ENCODE peak calls at places on chromosomes 16 and 17, in five cellular contexts. T is AG09319, K is RWPE1, H is mammary epithelial cell, A is uterus. W is an unnamed sample.

GRCh38 chr17:859461-860195 is 77.5 kb downstream of the MRM3 start:
- DNase-seq in T (no peak), K (peak), H (no peak), A (peak), W (peak)

GRCh38 chr16:67865318-67865717 is 7.5 kb upstream of the EDC4 start:
- DNase-seq in T (no peak), K (no peak), H (peak), A (no peak), W (peak)

GRCh38 chr17:59287887-59288286 is 43.6 kb upstream of the YPEL2 start:
- DNase-seq in T (no peak), K (no peak), H (no peak), A (no peak), W (no peak)

GRCh38 chr16:53672461-53672860 is 31.2 kb downstream of the RPGRIP1L start:
- DNase-seq in T (no peak), K (no peak), H (no peak), A (no peak), W (peak)

GRCh38 chr17:79608729-79609039 is 2.2 kb downstream of the RBFOX3 start:
- DNase-seq in T (no peak), K (no peak), H (no peak), A (no peak), W (no peak)

GRCh38 chr16:1913327-1914083 is 4.7 kb downstream of the HS3ST6 start:
- DNase-seq in T (no peak), K (peak), H (peak), A (no peak), W (peak)

GRCh38 chr16:57826706-57827625 is 24.7 kb upstream of the KIFC3 start:
- DNase-seq in T (no peak), K (no peak), H (no peak), A (no peak), W (no peak)

GRCh38 chr17:11705111-11705510 is 106.8 kb downstream of the DNAH9 start:
- DNase-seq in T (no peak), K (peak), H (no peak), A (no peak), W (no peak)

GRCh38 chr17:40817103-40817682 is 5.2 kb downstream of the KRT10 start:
- DNase-seq in T (no peak), K (no peak), H (no peak), A (no peak), W (no peak)

GRCh38 chr17:8151641-8152111 is 528 bp downstream of the PER1 start:
- DNase-seq in T (no peak), K (no peak), H (peak), A (peak), W (peak)

GRCh38 chr16:58462997-58463891 is 36.7 kb upstream of the NDRG4 start:
- DNase-seq in T (no peak), K (no peak), H (no peak), A (no peak), W (no peak)

GRCh38 chr17:57948555-57949420 is 6.4 kb downstream of the CUEDC1 start:
- DNase-seq in T (no peak), K (peak), H (peak), A (peak), W (peak)

GRCh38 chr16:68074850-68075249 is 10.3 kb upstream of the NFATC3 start:
- DNase-seq in T (no peak), K (no peak), H (no peak), A (no peak), W (no peak)

GRCh38 chr17:70128727-70129238 is 40.5 kb upstream of the KCNJ2 start:
- DNase-seq in T (no peak), K (no peak), H (no peak), A (no peak), W (no peak)

GRCh38 chr16:88741368-88741767 is 35.1 kb downstream of the CTU2 start:
- DNase-seq in T (no peak), K (no peak), H (no peak), A (no peak), W (no peak)

GRCh38 chr16:54287018-54287757 is 601 bp upstream of the IRX3 start:
- DNase-seq in T (no peak), K (peak), H (no peak), A (no peak), W (no peak)

GRCh38 chr17:15928286-15928785 is 16.6 kb upstream of the ADORA2B start:
- DNase-seq in T (no peak), K (no peak), H (no peak), A (no peak), W (no peak)

GRCh38 chr17:48002208-48002919 is 31.5 kb downstream of the CDK5RAP3 start:
- DNase-seq in T (peak), K (peak), H (peak), A (no peak), W (peak)

GRCh38 chr16:5056347-5056746 is 9.4 kb downstream of the C16orf89 start:
- DNase-seq in T (no peak), K (no peak), H (no peak), A (no peak), W (peak)

GRCh38 chr17:68383443-68384321 is 73.6 kb downstream of the WIPI1 start:
- DNase-seq in T (peak), K (no peak), H (peak), A (peak), W (no peak)

GRCh38 chr17:50621562-50621961 is 13.1 kb upstream of the ABCC3 start:
- DNase-seq in T (no peak), K (no peak), H (no peak), A (no peak), W (peak)

GRCh38 chr16:11001611-11002010 is 57.2 kb downstream of the CLEC16A start:
- DNase-seq in T (no peak), K (no peak), H (no peak), A (no peak), W (no peak)

GRCh38 chr16:89505204-89506112 is 2.7 kb upstream of the SPG7 start:
- DNase-seq in T (no peak), K (peak), H (peak), A (peak), W (peak)

GRCh38 chr16:65116818-65117430 is 4.9 kb downstream of the CDH11 start:
- DNase-seq in T (no peak), K (no peak), H (no peak), A (no peak), W (no peak)

GRCh38 chr16:69313469-69313868 is 2.3 kb downstream of the VPS4A start:
- DNase-seq in T (no peak), K (no peak), H (no peak), A (no peak), W (no peak)

GRCh38 chr17:3889613-3890012 is 3.2 kb downstream of the CAMKK1 start:
- DNase-seq in T (no peak), K (no peak), H (no peak), A (no peak), W (no peak)

GRCh38 chr17:78137392-78138203 is 7.0 kb downstream of the TMC8 start:
- DNase-seq in T (no peak), K (no peak), H (no peak), A (no peak), W (no peak)

GRCh38 chr16:81583893-81584705 is 139.5 kb downstream of the CMIP start:
- DNase-seq in T (no peak), K (peak), H (peak), A (no peak), W (peak)

GRCh38 chr17:64661981-64662773 is at the start of gene SMURF2:
- DNase-seq in T (no peak), K (peak), H (peak), A (peak), W (peak)

GRCh38 chr17:77741109-77741508 is 217.4 kb upstream of the TNRC6C start:
- DNase-seq in T (no peak), K (no peak), H (no peak), A (no peak), W (no peak)

GRCh38 chr17:76270127-76270592 is 5.0 kb downstream of the UBALD2 start:
- DNase-seq in T (no peak), K (no peak), H (no peak), A (no peak), W (no peak)

GRCh38 chr17:40495140-40495539 is 6.3 kb downstream of the TNS4 start:
- DNase-seq in T (no peak), K (no peak), H (no peak), A (no peak), W (no peak)

GRCh38 chr16:79104567-79104966 is 496.0 kb downstream of the MAF start:
- DNase-seq in T (no peak), K (no peak), H (no peak), A (no peak), W (no peak)

GRCh38 chr17:80116923-80117380 is 15.6 kb downstream of the GAA start:
- DNase-seq in T (no peak), K (no peak), H (no peak), A (no peak), W (no peak)

GRCh38 chr17:56908061-56908542 is 5.7 kb downstream of the TRIM25 start:
- DNase-seq in T (no peak), K (no peak), H (no peak), A (no peak), W (no peak)

GRCh38 chr17:78146471-78146869 is 285 bp downstream of the C17orf99 start:
- DNase-seq in T (no peak), K (no peak), H (no peak), A (no peak), W (no peak)

GRCh38 chr16:75238853-75239371 is 12.5 kb downstream of the BCAR1 start:
- DNase-seq in T (no peak), K (no peak), H (no peak), A (no peak), W (no peak)
- TF ChIP-seq CTCF in T (peak), K (no peak), H (peak), A (no peak), W (peak)

GRCh38 chr16:84717484-84717883 is 17.7 kb downstream of the USP10 start:
- DNase-seq in T (no peak), K (no peak), H (peak), A (no peak), W (peak)
- TF ChIP-seq CTCF in T (no peak), K (no peak), H (no peak), A (no peak), W (no peak)

GRCh38 chr16:56421976-56422669 is 3.2 kb downstream of the AMFR start:
- DNase-seq in T (no peak), K (no peak), H (no peak), A (no peak), W (no peak)
- TF ChIP-seq CTCF in T (no peak), K (no peak), H (no peak), A (no peak), W (no peak)

GRCh38 chr17:5191541-5192417 is at the start of gene ZNF594:
- DNase-seq in T (peak), K (peak), H (peak), A (peak), W (peak)
- TF ChIP-seq CTCF in T (peak), K (peak), H (peak), A (peak), W (peak)

DNA sequence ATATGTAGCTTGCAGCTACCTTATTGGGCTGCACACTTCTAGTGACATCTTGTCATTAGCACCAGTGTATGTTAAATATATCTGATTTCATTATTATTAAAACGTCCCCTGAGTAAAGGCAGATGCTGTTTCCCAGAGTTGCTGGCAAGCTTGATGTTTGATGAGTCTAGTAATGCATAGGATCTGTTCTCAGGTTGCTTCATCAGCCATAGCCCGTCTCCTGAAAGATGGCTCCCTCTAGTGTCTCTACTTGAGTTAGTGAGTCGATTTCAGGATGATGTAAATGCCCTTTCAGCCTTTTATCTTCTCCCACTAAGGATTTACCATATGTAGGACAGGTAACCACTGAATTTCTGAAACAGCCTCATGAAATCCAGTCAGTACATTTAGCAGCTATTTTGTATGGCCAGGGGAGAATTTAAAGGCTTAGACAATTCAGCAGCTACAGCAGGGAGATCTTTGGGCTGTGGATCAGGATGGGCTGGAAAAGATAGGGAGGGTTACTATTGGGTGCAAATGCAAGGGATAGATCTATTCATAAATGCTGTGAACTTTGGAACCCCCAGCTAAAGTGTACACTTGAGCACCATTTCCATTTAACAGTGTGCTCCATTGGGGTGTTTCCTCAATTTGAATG is 376.3 kb downstream of the CNTNAP4 start:
- DNase-seq in T (no peak), K (peak), H (peak), A (no peak), W (peak)
- TF ChIP-seq CTCF in T (peak), K (peak), H (peak), A (no peak), W (peak)

GRCh38 chr16:31477220-31478216 is 5.4 kb upstream of the SLC5A2 start:
- DNase-seq in T (no peak), K (no peak), H (no peak), A (no peak), W (no peak)
- TF ChIP-seq CTCF in T (no peak), K (no peak), H (no peak), A (no peak), W (no peak)